ENCODE peak calls at places on chromosomes 11 and 22, in four cellular contexts. One of them, this sample, is unnamed.

GRCh38 chr11:111417766-111418435 is 38.8 kb upstream of the POU2AF1 start:
- DNase-seq in tibial artery: no peak
- DNase-seq in H54: no peak
- DNase-seq in HTR-8/SVneo: no peak
- DNase-seq in this sample: no peak

GRCh38 chr22:29062286-29062949 is 787 bp upstream of the C22orf31 start:
- DNase-seq in tibial artery: no peak
- DNase-seq in H54: no peak
- DNase-seq in HTR-8/SVneo: no peak
- DNase-seq in this sample: no peak

GRCh38 chr22:49435596-49435995 is 392.1 kb downstream of the BRD1 start:
- DNase-seq in tibial artery: no peak
- DNase-seq in H54: no peak
- DNase-seq in HTR-8/SVneo: no peak
- DNase-seq in this sample: no peak

GRCh38 chr11:12818333-12819015 is 144.3 kb downstream of the TEAD1 start:
- DNase-seq in tibial artery: no peak
- DNase-seq in H54: peak; percentile 21
- DNase-seq in HTR-8/SVneo: no peak
- DNase-seq in this sample: peak; percentile 85

GRCh38 chr11:44623321-44623715 is 57.9 kb downstream of the CD82 start:
- DNase-seq in tibial artery: peak; percentile 61
- DNase-seq in H54: no peak
- DNase-seq in HTR-8/SVneo: no peak
- DNase-seq in this sample: no peak

GRCh38 chr11:86940122-86940777 is 14.9 kb downstream of the FZD4 start:
- DNase-seq in tibial artery: peak; percentile 80
- DNase-seq in H54: no peak
- DNase-seq in HTR-8/SVneo: no peak
- DNase-seq in this sample: peak; percentile 67

GRCh38 chr11:74238243-74238642 is 67.2 kb downstream of the PPME1 start:
- DNase-seq in tibial artery: no peak
- DNase-seq in H54: no peak
- DNase-seq in HTR-8/SVneo: no peak
- DNase-seq in this sample: no peak

GRCh38 chr11:126480410-126481302 is 125.2 kb downstream of the ST3GAL4 start:
- DNase-seq in tibial artery: peak; percentile 90
- DNase-seq in H54: peak; percentile 81
- DNase-seq in HTR-8/SVneo: peak; percentile 82
- DNase-seq in this sample: peak; percentile 68

GRCh38 chr11:69327741-69328191 is 33.8 kb downstream of the MYEOV start:
- DNase-seq in tibial artery: peak; percentile 16
- DNase-seq in H54: no peak
- DNase-seq in HTR-8/SVneo: no peak
- DNase-seq in this sample: no peak

This sample was measured in NCI-H226.